ENCODE peak calls at places on chromosome 14, in ten cellular contexts. U, G, Q, Z, X, W, O, V, D and J are unnamed samples.
A peak's percentile ranks its signal among the peaks of the same experiment; 100 is the strongest.

GRCh38 chr14:32985881-32986280 is 47.2 kb downstream of the NPAS3 start:
- ATAC-seq in U (no peak), Q (peak; percentile 88), V (peak; percentile 90), X (no peak), W (no peak), G (no peak), D (peak; percentile 64), O (no peak), Z (no peak), J (peak; percentile 53)

GRCh38 chr14:102418169-102418852 is 55.6 kb downstream of the TECPR2 start:
- ATAC-seq in Z (no peak), U (no peak), G (no peak), D (peak; percentile 74), V (no peak), W (no peak), O (no peak), Q (no peak), X (peak; percentile 15), J (no peak)

GRCh38 chr14:103530390-103530789 is 1.4 kb downstream of the TRMT61A start:
- ATAC-seq in O (no peak), U (no peak), W (no peak), Q (no peak), X (no peak), Z (no peak), V (no peak), G (no peak), D (no peak), J (no peak)

GRCh38 chr14:95359974-95360826 is 40.5 kb upstream of the CLMN start:
- ATAC-seq in W (no peak), Z (no peak), X (peak; percentile 42), D (no peak), G (peak; percentile 58), Q (peak; percentile 51), O (no peak), U (peak; percentile 80), V (no peak), J (no peak)

GRCh38 chr14:68794856-68795601 is 2.2 kb upstream of the ZFP36L1 start:
- ATAC-seq in D (peak; percentile 6), G (peak; percentile 7), O (peak; percentile 17), W (peak; percentile 36), V (peak; percentile 7), Z (peak; percentile 1), X (no peak), Q (peak; percentile 13), U (peak; percentile 3), J (peak; percentile 29)

GRCh38 chr14:38107216-38107631 is 100.5 kb upstream of the SSTR1 start:
- ATAC-seq in Q (no peak), X (no peak), Z (no peak), D (no peak), G (no peak), O (no peak), V (no peak), W (no peak), U (peak; percentile 61), J (no peak)

GRCh38 chr14:85909581-85909980 is 379.6 kb downstream of the FLRT2 start:
- ATAC-seq in W (no peak), Q (no peak), X (peak; percentile 47), O (no peak), V (no peak), G (no peak), U (no peak), D (no peak), Z (no peak), J (no peak)

GRCh38 chr14:49194067-49194466 is 392.1 kb downstream of the RPS29 start:
- ATAC-seq in X (no peak), O (no peak), Z (no peak), U (no peak), D (no peak), Q (no peak), V (no peak), W (peak; percentile 26), G (no peak), J (peak; percentile 71)

GRCh38 chr14:79836577-79836976 is 374.7 kb downstream of the DIO2 start:
- ATAC-seq in V (no peak), X (no peak), Q (peak; percentile 76), O (peak; percentile 49), W (no peak), D (no peak), U (no peak), Z (no peak), G (no peak), J (no peak)

GRCh38 chr14:71363961-71364360 is 456.7 kb downstream of the PCNX1 start:
- ATAC-seq in U (no peak), G (no peak), X (no peak), O (peak; percentile 70), V (no peak), Z (no peak), Q (peak; percentile 65), D (no peak), W (peak; percentile 60), J (peak; percentile 55)

GRCh38 chr14:71261206-71261605 is 353.9 kb downstream of the PCNX1 start:
- ATAC-seq in Z (no peak), X (no peak), U (no peak), O (no peak), G (no peak), V (no peak), Q (no peak), W (no peak), D (no peak), J (no peak)

GRCh38 chr14:84001023-84001422 is 1528.9 kb upstream of the FLRT2 start:
- ATAC-seq in Q (no peak), G (no peak), W (no peak), U (no peak), X (no peak), V (no peak), D (no peak), O (no peak), Z (no peak), J (no peak)

GRCh38 chr14:67313153-67313552 is 46.5 kb downstream of the ATP6V1D start:
- ATAC-seq in X (no peak), Q (no peak), G (no peak), D (no peak), W (no peak), U (no peak), Z (no peak), O (no peak), V (no peak), J (no peak)

GRCh38 chr14:95727084-95727700 is 13.3 kb upstream of the TCL1A start:
- ATAC-seq in O (no peak), Z (no peak), Q (no peak), G (peak; percentile 71), D (no peak), V (no peak), X (no peak), U (no peak), W (no peak), J (no peak)

GRCh38 chr14:63203618-63204406 is 431 bp upstream of the RHOJ start:
- ATAC-seq in Q (peak; percentile 93), W (peak; percentile 91), V (peak; percentile 80), O (peak; percentile 95), X (peak; percentile 93), Z (peak; percentile 53), G (peak; percentile 89), D (no peak), U (no peak), J (peak; percentile 93)
- TF ChIP-seq POLR2A in Q (peak; percentile 33), W (no peak), V (peak; percentile 53), O (peak; percentile 68), X (no peak), Z (no peak), G (peak; percentile 35), D (no peak), U (no peak), J (no peak)

GRCh38 chr14:65075628-65076325 is 26.5 kb downstream of the MAX start:
- ATAC-seq in X (no peak), Q (no peak), V (no peak), O (no peak), W (no peak), U (no peak), D (no peak), G (no peak), Z (no peak), J (no peak)

GRCh38 chr14:65072256-65072655 is 30.1 kb downstream of the MAX start:
- ATAC-seq in D (peak; percentile 23), Q (no peak), Z (no peak), G (no peak), W (no peak), O (no peak), U (no peak), X (no peak), V (no peak), J (no peak)

GRCh38 chr14:65072937-65073336 is 29.4 kb downstream of the MAX start:
- ATAC-seq in O (no peak), D (peak; percentile 76), V (no peak), Q (peak; percentile 61), G (no peak), U (no peak), W (no peak), Z (no peak), X (no peak), J (no peak)

GRCh38 chr14:65073605-65074201 is 28.6 kb downstream of the MAX start:
- ATAC-seq in U (no peak), Z (no peak), O (no peak), V (peak; percentile 60), D (peak; percentile 15), Q (peak; percentile 23), G (no peak), W (no peak), X (no peak), J (no peak)

DNA sequence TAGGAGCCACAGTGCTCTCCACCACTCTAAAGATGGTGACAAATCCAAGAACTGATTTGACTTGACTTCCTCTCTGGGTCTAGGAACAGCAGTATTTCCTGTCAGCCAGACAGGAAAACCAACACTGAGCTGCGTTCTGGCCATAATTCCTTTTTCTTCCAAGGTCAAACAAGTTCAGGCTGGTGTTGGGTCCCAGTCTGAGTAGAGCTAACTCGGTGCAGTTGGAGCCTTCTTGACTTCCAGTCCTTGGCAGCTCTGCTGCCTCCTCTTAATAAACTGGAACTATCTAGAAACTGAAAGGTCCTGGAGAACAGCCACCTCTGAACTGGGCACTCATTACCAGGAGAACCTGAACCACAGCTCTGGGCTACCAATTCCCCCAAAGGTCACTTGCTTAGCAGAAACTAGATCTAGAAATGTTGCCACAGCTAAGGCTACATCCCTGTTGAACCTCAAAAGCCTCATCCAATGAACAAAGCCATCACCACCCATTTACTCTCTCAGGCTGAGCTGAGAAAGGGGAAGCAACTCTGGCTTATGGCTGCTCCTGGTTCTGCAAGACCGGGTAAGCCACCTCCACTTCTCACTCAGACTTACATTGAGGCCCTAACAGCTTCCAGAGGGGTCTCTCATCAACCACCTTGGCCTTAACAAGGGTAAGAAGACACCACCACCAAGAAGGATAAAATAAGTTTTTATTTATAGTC is 27.7 kb downstream of the MAX start:
- ATAC-seq in U (peak; percentile 51), Q (no peak), W (peak; percentile 58), X (peak; percentile 46), G (no peak), D (no peak), Z (no peak), V (peak; percentile 66), O (no peak), J (no peak)
- H3K36me3 ChIP-seq in U (peaks cover 19% of the 10 kb centered on the region), Q (no peaks in the 10 kb centered on the region), W (peaks cover 44% of the 10 kb centered on the region), X (peaks cover 24% of the 10 kb centered on the region), G (peaks cover 11% of the 10 kb centered on the region), D (peaks cover 61% of the 10 kb centered on the region), Z (peaks cover 8% of the 10 kb centered on the region), V (no peaks in the 10 kb centered on the region), O (peaks cover 46% of the 10 kb centered on the region), J (no peaks in the 10 kb centered on the region)

GRCh38 chr14:24366375-24366663 is 1.7 kb upstream of the NFATC4 start:
- ATAC-seq in W (no peak), G (no peak), Z (peak; percentile 3), Q (no peak), U (no peak), O (no peak), X (no peak), V (no peak), D (no peak), J (no peak)
- H3K4me1 ChIP-seq in W (peaks cover 23% of the 10 kb centered on the region), G (peaks cover 28% of the 10 kb centered on the region), Z (peaks cover 33% of the 10 kb centered on the region), Q (peaks cover 32% of the 10 kb centered on the region), U (peaks cover 16% of the 10 kb centered on the region), O (peaks cover 11% of the 10 kb centered on the region), X (no peaks in the 10 kb centered on the region), V (peaks cover 10% of the 10 kb centered on the region), D (peaks cover 45% of the 10 kb centered on the region), J (peaks cover 19% of the 10 kb centered on the region)

GRCh38 chr14:55579724-55580400 is at the start of gene KTN1:
- ATAC-seq in Z (peak; percentile 88), V (peak; percentile 79), G (peak; percentile 95), W (peak; percentile 97), Q (peak; percentile 92), U (peak; percentile 86), X (peak; percentile 97), O (peak; percentile 90), D (peak; percentile 91), J (peak; percentile 97)
- TF ChIP-seq POLR2A in Z (no peak), V (peak; percentile 91), G (peak; percentile 61), W (no peak), Q (peak; percentile 28), U (peak; percentile 68), X (peak; percentile 79), O (peak; percentile 18), D (peak; percentile 65), J (peak; percentile 71)